ENCODE peak calls at places on chromosomes 1 and 21, in seven cellular contexts. A is neural progenitor cell; F is aorta; M is CD8-positive, alpha-beta memory T cell; Y is heart right ventricle; E is esophagus muscularis mucosa; C is uterus. U is an unnamed sample.

GRCh38 chr1:1069061-1069710 is 4.9 kb downstream of the RNF223 start:
- DNase-seq in C (peak; percentile 63), Y (peak; percentile 38), E (no peak), M (peak; percentile 85), F (peak; percentile 66), A (peak; percentile 91), U (peak; percentile 95)

GRCh38 chr1:167746013-167746672 is 24.4 kb downstream of the MPZL1 start:
- DNase-seq in M (no peak), A (no peak), Y (no peak), F (no peak), C (no peak), E (no peak), U (no peak)

GRCh38 chr1:202589190-202589680 is 121.0 kb downstream of the SYT2 start:
- DNase-seq in M (no peak), F (peak; percentile 94), E (peak; percentile 97), A (no peak), Y (peak; percentile 94), C (peak; percentile 92), U (no peak)

GRCh38 chr21:36641886-36642285 is 57.0 kb upstream of the SIM2 start:
- DNase-seq in C (no peak), A (no peak), F (no peak), Y (no peak), E (no peak), M (no peak), U (no peak)

GRCh38 chr21:32940079-32941014 is 85.4 kb upstream of the OLIG2 start:
- DNase-seq in A (peak; percentile 84), C (no peak), E (no peak), M (peak; percentile 37), Y (peak; percentile 40), F (peak; percentile 51), U (no peak)

GRCh38 chr1:158185770-158186705 is 5.3 kb downstream of the CD1D start:
- DNase-seq in A (no peak), M (no peak), C (no peak), F (peak; percentile 45), Y (no peak), E (no peak), U (no peak)

GRCh38 chr1:154423303-154423987 is 18.3 kb downstream of the IL6R start:
- DNase-seq in Y (no peak), F (peak; percentile 44), E (no peak), C (no peak), A (peak; percentile 58), M (no peak), U (peak; percentile 16)

GRCh38 chr1:102097451-102097850 is 100.7 kb upstream of the OLFM3 start:
- DNase-seq in A (no peak), Y (no peak), E (no peak), M (no peak), F (no peak), C (no peak), U (no peak)

GRCh38 chr1:9651565-9652378 is at the start of gene PIK3CD:
- DNase-seq in Y (no peak), F (peak; percentile 65), M (no peak), E (no peak), A (peak; percentile 89), C (no peak), U (peak; percentile 93)

GRCh38 chr1:245153645-245154428 is 948 bp upstream of the KIF26B start:
- DNase-seq in A (peak; percentile 44), C (no peak), F (no peak), E (no peak), M (no peak), Y (no peak), U (peak; percentile 82)

GRCh38 chr1:26336477-26337205 is 17.3 kb downstream of the CRYBG2 start:
- DNase-seq in E (no peak), M (peak; percentile 75), Y (no peak), F (peak; percentile 71), C (no peak), A (peak; percentile 91), U (peak; percentile 96)

GRCh38 chr1:77024500-77024899 is 157.2 kb downstream of the ST6GALNAC5 start:
- DNase-seq in F (no peak), Y (no peak), E (no peak), C (no peak), A (no peak), M (no peak), U (no peak)

GRCh38 chr1:200478239-200478623 is 68.4 kb upstream of the ZNF281 start:
- DNase-seq in F (no peak), A (no peak), E (no peak), C (no peak), Y (no peak), M (no peak), U (no peak)

GRCh38 chr1:34800214-34800613 is 7.4 kb downstream of the GJA4 start:
- DNase-seq in Y (no peak), F (no peak), M (no peak), E (no peak), C (no peak), A (no peak), U (no peak)

GRCh38 chr1:1146596-1146995 is 27.1 kb upstream of the TTLL10 start:
- DNase-seq in C (no peak), Y (no peak), M (no peak), F (no peak), E (no peak), A (no peak), U (no peak)

GRCh38 chr1:120179420-120180348 is 3.4 kb upstream of the SEC22B start:
- DNase-seq in E (no peak), Y (peak; percentile 49), F (no peak), A (peak; percentile 60), C (peak; percentile 41), M (no peak), U (no peak)

GRCh38 chr1:33872681-33873080 is 8.8 kb downstream of the HMGB4 start:
- DNase-seq in C (no peak), Y (no peak), E (no peak), A (peak; percentile 76), F (no peak), M (no peak), U (no peak)

GRCh38 chr1:163248064-163248463 is 45.3 kb upstream of the RGS5 start:
- DNase-seq in C (no peak), E (no peak), F (no peak), A (no peak), Y (no peak), M (no peak), U (no peak)

GRCh38 chr1:222523852-222524251 is 24.1 kb downstream of the HHIPL2 start:
- DNase-seq in M (no peak), Y (no peak), E (peak; percentile 60), A (no peak), F (no peak), C (no peak), U (no peak)

DNA sequence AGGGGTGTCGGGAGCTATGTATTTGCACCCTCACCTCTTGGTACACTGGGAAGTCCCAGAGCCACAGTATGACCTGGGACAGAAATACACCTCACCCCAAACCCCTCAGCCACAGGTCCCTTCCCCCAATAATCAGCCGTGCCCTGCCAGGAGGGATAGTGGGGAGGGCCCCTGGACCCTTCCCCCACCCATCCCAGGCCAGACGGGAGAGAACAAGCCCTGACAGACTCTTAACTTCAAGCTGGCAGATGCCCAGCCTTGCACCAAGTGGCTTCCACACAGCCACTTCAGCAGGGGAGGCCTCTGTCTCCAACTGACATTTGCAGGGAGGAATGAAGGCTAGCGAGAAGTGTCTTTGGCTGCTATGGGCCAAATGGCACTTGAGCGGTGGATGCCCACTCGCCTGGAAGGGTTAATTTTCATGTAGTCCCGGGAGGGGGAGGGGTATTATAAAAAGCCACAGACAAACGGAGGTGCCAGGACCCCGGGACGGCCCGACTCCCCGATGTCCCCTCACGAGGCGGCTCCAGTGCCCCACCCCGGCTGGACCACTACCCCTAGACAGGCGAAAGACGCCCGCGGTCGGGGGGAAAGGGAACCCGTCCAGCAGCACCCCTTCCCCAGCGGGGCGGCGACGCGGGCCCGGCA is 495 bp downstream of the SYNC start:
- DNase-seq in E (no peak), Y (peak; percentile 50), C (peak; percentile 44), M (no peak), A (peak; percentile 29), F (peak; percentile 58), U (peak; percentile 76)
- H3K27ac ChIP-seq in E (peak overlapping the region; percentile 97), Y (peak overlapping the region; percentile 94), C (peak overlapping the region; percentile 89), M (no peak overlapping the region), A (no peak overlapping the region), F (peak overlapping the region; percentile 99), U (peak overlapping the region; percentile 48)

DNA sequence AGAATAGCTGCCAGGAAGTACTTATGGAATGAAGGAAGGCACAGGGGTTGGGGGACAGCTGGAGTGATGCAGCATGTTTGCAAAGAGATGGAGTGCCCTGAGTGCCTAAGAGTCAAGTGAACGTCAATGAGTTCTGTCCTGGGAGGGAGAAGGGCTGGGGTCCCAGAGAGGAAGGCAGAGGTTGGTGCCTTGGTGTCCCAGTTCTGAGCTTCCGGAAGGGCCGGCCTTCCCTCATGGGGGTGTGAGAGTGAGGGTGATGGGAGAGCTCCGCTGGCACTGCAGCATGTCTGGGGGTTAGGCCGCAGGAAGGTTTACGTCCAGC is 17.6 kb downstream of the NES start:
- DNase-seq in E (no peak), A (no peak), F (no peak), Y (no peak), C (no peak), M (no peak), U (no peak)
- H3K27ac ChIP-seq in E (peak overlapping the region; percentile 78), A (no peak overlapping the region), F (no peak overlapping the region), Y (peak overlapping the region; percentile 99), C (peak overlapping the region; percentile 87), M (peak overlapping the region; percentile 27), U (no peak overlapping the region)

GRCh38 chr1:66445492-66446181 is 88.3 kb upstream of the SGIP1 start:
- DNase-seq in A (peak; percentile 14), E (no peak), C (no peak), Y (peak; percentile 41), M (peak; percentile 41), F (peak; percentile 52), U (peak; percentile 82)

GRCh38 chr1:66446261-66447001 is 87.5 kb upstream of the SGIP1 start:
- DNase-seq in M (peak; percentile 66), C (no peak), A (peak; percentile 76), Y (peak; percentile 54), E (no peak), F (no peak), U (no peak)

GRCh38 chr1:66443793-66444192 is 90.2 kb upstream of the SGIP1 start:
- DNase-seq in Y (no peak), E (no peak), M (no peak), C (no peak), F (no peak), A (no peak), U (no peak)

GRCh38 chr1:66450043-66450514 is 83.9 kb upstream of the SGIP1 start:
- DNase-seq in C (peak; percentile 28), F (no peak), A (no peak), M (no peak), Y (peak; percentile 32), E (no peak), U (no peak)

GRCh38 chr1:66444438-66445265 is 89.3 kb upstream of the SGIP1 start:
- DNase-seq in E (no peak), F (no peak), A (no peak), C (no peak), M (no peak), Y (no peak), U (no peak)
- H3K27ac ChIP-seq in E (no peak overlapping the region), F (no peak overlapping the region), A (no peak overlapping the region), C (no peak overlapping the region), M (no peak overlapping the region), Y (no peak overlapping the region), U (peak overlapping the region; percentile 90)

DNA sequence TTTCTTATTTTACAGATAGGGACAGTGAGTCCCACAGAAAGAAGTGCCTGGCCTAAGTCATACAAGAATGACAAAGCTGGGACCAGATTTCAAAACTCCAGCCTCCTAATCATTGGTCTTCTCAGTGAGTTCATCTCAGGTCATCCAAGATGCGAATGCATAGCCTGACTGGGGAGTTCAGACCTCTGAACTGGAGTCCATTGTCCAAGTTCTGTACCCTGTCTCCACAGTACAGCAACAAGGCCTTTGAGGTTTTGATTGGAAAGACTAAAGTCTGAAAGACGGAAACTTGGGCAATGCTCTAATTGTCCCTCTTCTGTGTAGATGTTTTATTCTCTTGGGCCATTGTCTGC is 62.0 kb downstream of the TNN start:
- DNase-seq in F (no peak), M (no peak), E (no peak), Y (no peak), C (no peak), A (no peak), U (no peak)
- H3K27ac ChIP-seq in F (no peak overlapping the region), M (no peak overlapping the region), E (peak overlapping the region; percentile 79), Y (peak overlapping the region; percentile 5), C (no peak overlapping the region), A (no peak overlapping the region), U (peak overlapping the region; percentile 54)

U was measured in spleen.